ENCODE peak calls at places on chromosomes 5 and 9, in five cellular contexts. M is GM23338, J is GM23248, D is MM.1S, L is HCT116. X is an unnamed sample.
A peak's percentile ranks its signal among the peaks of the same experiment; 100 is the strongest.

GRCh38 chr5:62312036-62312435 is 6.0 kb downstream of the KIF2A start:
- DNase-seq in M (no peak), L (no peak), J (peak; percentile 51), D (no peak), X (no peak)

GRCh38 chr5:96919754-96920197 is 16.1 kb upstream of the LNPEP start:
- DNase-seq in L (no peak), D (no peak), M (no peak), J (no peak), X (no peak)

GRCh38 chr5:63613430-63613829 is 348.8 kb downstream of the HTR1A start:
- DNase-seq in J (no peak), L (no peak), D (no peak), M (no peak), X (peak; percentile 56)

GRCh38 chr9:33320568-33321261 is 30.4 kb downstream of the NFX1 start:
- DNase-seq in J (peak; percentile 94), M (no peak), L (no peak), D (no peak), X (peak; percentile 87)

GRCh38 chr9:109117856-109118801 is 1.6 kb downstream of the TMEM245 start:
- DNase-seq in D (no peak), M (peak; percentile 34), J (peak; percentile 62), L (no peak), X (peak; percentile 88)

GRCh38 chr9:28688172-28688571 is 1114.9 kb upstream of the C9orf72 start:
- DNase-seq in J (no peak), M (peak; percentile 54), D (no peak), L (no peak), X (peak; percentile 49)

GRCh38 chr9:81693639-81694378 is 4.5 kb upstream of the TLE1 start:
- DNase-seq in J (peak; percentile 36), D (no peak), L (no peak), M (no peak), X (no peak)

GRCh38 chr5:54691644-54692043 is 174.1 kb downstream of the SNX18 start:
- DNase-seq in M (no peak), D (no peak), J (no peak), L (no peak), X (no peak)

GRCh38 chr9:133142657-133143592 is 20.8 kb downstream of the GBGT1 start:
- DNase-seq in M (no peak), L (no peak), D (no peak), J (no peak), X (no peak)

GRCh38 chr9:132798817-132799790 is 79.0 kb downstream of the AK8 start:
- DNase-seq in L (no peak), J (no peak), M (peak; percentile 30), D (no peak), X (peak; percentile 19)

GRCh38 chr9:4890242-4890641 is 94.8 kb upstream of the JAK2 start:
- DNase-seq in M (no peak), J (no peak), D (no peak), L (no peak), X (no peak)

GRCh38 chr9:126704157-126704941 is 90.6 kb downstream of the LMX1B start:
- DNase-seq in M (no peak), J (peak; percentile 84), D (no peak), L (peak; percentile 29), X (peak; percentile 61)

GRCh38 chr5:73901045-73901444 is 275.0 kb downstream of the ARHGEF28 start:
- DNase-seq in J (no peak), L (peak; percentile 44), D (no peak), M (peak; percentile 11), X (no peak)

GRCh38 chr5:135106610-135107009 is 72.6 kb upstream of the PITX1 start:
- DNase-seq in D (no peak), M (no peak), J (no peak), L (no peak), X (no peak)

GRCh38 chr9:122213589-122214413 is 15.0 kb downstream of the LHX6 start:
- DNase-seq in D (peak; percentile 71), L (peak; percentile 57), J (peak; percentile 40), M (peak; percentile 95), X (peak; percentile 89)

GRCh38 chr5:120083851-120084615 is 380.1 kb upstream of the PRR16 start:
- DNase-seq in M (no peak), J (no peak), L (no peak), D (no peak), X (no peak)

GRCh38 chr9:130862747-130863146 is 27.7 kb downstream of the ABL1 start:
- DNase-seq in L (no peak), M (no peak), D (no peak), J (no peak), X (no peak)
- H3K4me1 ChIP-seq in L (peaks cover 23% of the 10 kb centered on the region), M (no peaks in the 10 kb centered on the region), D (no peaks in the 10 kb centered on the region), J (peaks cover 56% of the 10 kb centered on the region), X (no peaks in the 10 kb centered on the region)

DNA sequence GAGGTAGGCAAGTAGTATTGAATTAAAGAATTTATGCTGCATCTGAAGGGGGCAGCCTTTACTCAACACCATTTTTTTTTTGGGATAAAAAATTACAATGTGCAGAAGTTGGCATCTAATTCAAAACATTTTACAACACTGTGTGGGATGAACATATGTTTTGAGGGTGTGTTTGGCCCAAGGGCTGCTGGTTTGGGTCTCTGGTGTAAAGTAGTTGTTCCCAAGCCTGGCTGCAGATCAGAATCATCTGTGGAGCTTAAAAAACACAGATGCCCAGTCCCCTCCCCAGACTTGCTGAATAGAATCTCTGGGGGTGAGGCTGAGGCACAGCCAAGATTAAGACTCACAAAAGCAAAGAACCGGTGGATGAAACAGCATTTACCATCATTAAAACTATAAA is 33.0 kb upstream of the PDZD2 start:
- DNase-seq in M (no peak), L (no peak), D (no peak), J (no peak), X (no peak)
- H3K9me2 ChIP-seq in M (no peaks in the 10 kb centered on the region), L (no peaks in the 10 kb centered on the region), D (no peaks in the 10 kb centered on the region), J (no peaks in the 10 kb centered on the region), X (no peaks in the 10 kb centered on the region)

DNA sequence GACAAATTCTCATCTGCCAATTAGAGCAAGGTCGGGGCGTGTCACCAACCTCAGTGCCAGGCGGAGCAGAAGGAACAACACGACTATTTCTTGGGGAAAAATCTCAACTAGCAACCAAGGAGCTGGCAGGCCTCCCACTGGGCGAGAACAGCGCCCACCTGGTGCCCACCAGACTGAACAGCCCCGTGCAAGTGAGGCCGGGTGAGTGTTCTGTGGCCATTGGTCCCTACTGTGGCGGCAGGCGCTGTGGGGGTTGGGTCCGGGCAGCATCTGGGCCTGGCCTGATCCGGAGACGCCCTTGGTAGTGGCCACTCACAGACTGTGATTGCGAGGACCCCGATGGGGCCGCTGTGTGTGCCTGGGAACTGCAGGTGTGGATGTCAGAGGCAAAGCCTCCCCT is 11.5 kb downstream of the NOTCH1 start:
- DNase-seq in J (no peak), L (no peak), D (no peak), M (no peak), X (no peak)
- H3K4me1 ChIP-seq in J (no peaks in the 10 kb centered on the region), L (peaks cover 47% of the 10 kb centered on the region), D (peaks cover 24% of the 10 kb centered on the region), M (peaks cover 7% of the 10 kb centered on the region), X (peaks cover 8% of the 10 kb centered on the region)

GRCh38 chr5:178223196-178223773 is 9.3 kb downstream of the PHYKPL start:
- DNase-seq in L (no peak), J (no peak), D (no peak), M (no peak), X (no peak)

GRCh38 chr5:178225174-178225573 is 7.4 kb downstream of the PHYKPL start:
- DNase-seq in M (no peak), L (no peak), J (no peak), D (no peak), X (no peak)

GRCh38 chr5:178224403-178224802 is 8.2 kb downstream of the PHYKPL start:
- DNase-seq in D (no peak), L (no peak), M (no peak), J (no peak), X (no peak)

GRCh38 chr5:178222292-178222691 is 10.3 kb downstream of the PHYKPL start:
- DNase-seq in J (no peak), D (no peak), L (no peak), M (no peak), X (no peak)

DNA sequence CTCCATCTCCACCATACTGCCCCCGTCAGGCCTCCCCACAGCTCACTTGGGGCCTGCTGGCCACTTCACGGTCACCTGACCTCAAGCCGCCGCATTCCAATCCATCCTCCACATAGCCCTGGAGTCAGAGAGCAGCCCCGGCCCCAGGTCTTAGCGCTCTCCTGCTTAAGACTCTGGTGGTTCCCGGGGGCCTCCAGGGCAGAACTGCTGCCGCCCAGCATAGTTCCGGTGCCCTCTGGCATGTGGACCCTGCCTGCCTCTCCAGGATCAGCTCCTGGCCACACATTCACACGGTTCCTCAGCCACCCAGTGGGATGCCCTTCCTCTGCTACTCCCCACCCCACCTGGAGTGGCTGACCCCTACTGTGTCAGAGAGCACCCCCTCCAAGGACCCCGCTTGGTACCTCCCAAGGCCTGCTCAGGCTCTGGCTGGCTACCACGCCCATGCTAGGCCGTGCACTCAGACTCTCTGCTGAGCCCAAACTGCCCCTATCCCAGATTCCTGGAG is 8.7 kb downstream of the PHYKPL start:
- DNase-seq in J (no peak), D (no peak), L (no peak), M (peak; percentile 85), X (no peak)
- H3K9me2 ChIP-seq in J (no peaks in the 10 kb centered on the region), D (no peaks in the 10 kb centered on the region), L (no peaks in the 10 kb centered on the region), M (no peaks in the 10 kb centered on the region), X (no peaks in the 10 kb centered on the region)